ENCODE peak calls at places on chromosomes 13 and 19, in eight cellular contexts. O, T, B, E, W, A, C and D are unnamed samples.

GRCh38 chr13:87810920-87811344 is 139.8 kb downstream of the SLITRK5 start:
- DNase-seq in O (no peak), T (no peak), B (no peak), E (no peak), W (no peak), A (no peak), C (no peak), D (no peak)

GRCh38 chr19:10420444-10421239 is at the start of gene PDE4A:
- DNase-seq in O (no peak), T (peak), B (peak), E (peak), W (no peak), A (peak), C (no peak), D (peak)

GRCh38 chr19:17553256-17553655 is 2.2 kb upstream of the COLGALT1 start:
- DNase-seq in O (peak), T (peak), B (peak), E (no peak), W (peak), A (no peak), C (peak), D (no peak)

GRCh38 chr13:31545616-31546015 is 193.7 kb upstream of the RXFP2 start:
- DNase-seq in O (peak), T (no peak), B (no peak), E (no peak), W (peak), A (no peak), C (no peak), D (no peak)

GRCh38 chr13:85040176-85040660 is 759.0 kb downstream of the SLITRK6 start:
- DNase-seq in O (no peak), T (no peak), B (no peak), E (no peak), W (no peak), A (no peak), C (no peak), D (no peak)

GRCh38 chr19:24140099-24140498 is 53.1 kb downstream of the ZNF254 start:
- DNase-seq in O (peak), T (peak), B (no peak), E (no peak), W (peak), A (no peak), C (no peak), D (no peak)

GRCh38 chr13:59356607-59357006 is 807.1 kb downstream of the DIAPH3 start:
- DNase-seq in O (no peak), T (peak), B (no peak), E (no peak), W (peak), A (no peak), C (no peak), D (no peak)

GRCh38 chr13:114146629-114147028 is 14.2 kb upstream of the RASA3 start:
- DNase-seq in O (no peak), T (peak), B (no peak), E (no peak), W (no peak), A (peak), C (no peak), D (no peak)

GRCh38 chr19:46000497-46001246 is 5.4 kb downstream of the CCDC61 start:
- DNase-seq in O (no peak), T (peak), B (peak), E (peak), W (no peak), A (peak), C (no peak), D (peak)

GRCh38 chr19:11422163-11423068 is 3.3 kb upstream of the RGL3 start:
- DNase-seq in O (peak), T (peak), B (peak), E (peak), W (peak), A (peak), C (no peak), D (peak)

GRCh38 chr13:25493930-25494707 is 122.3 kb downstream of the ATP8A2 start:
- DNase-seq in O (no peak), T (no peak), B (peak), E (no peak), W (no peak), A (no peak), C (no peak), D (no peak)

GRCh38 chr13:43830481-43830873 is 43.7 kb upstream of the ENOX1 start:
- DNase-seq in O (peak), T (no peak), B (no peak), E (no peak), W (peak), A (no peak), C (no peak), D (no peak)

GRCh38 chr13:33536639-33537425 is 251.3 kb upstream of the STARD13 start:
- DNase-seq in O (peak), T (no peak), B (no peak), E (no peak), W (no peak), A (no peak), C (no peak), D (no peak)